ENCODE peak calls at places on chromosomes 4 and X, in six cellular contexts. R is upper lobe of left lung, C is DMS53, S is sciatic nerve, I is iris pigment epithelial cell, M is NCI-H2171. T is an unnamed sample.

GRCh38 chrX:133516691-133517090 is 101.4 kb upstream of the GPC4 start:
- DNase-seq in R (no peak), C (no peak), S (no peak), I (no peak), M (no peak), T (no peak)

GRCh38 chr4:85595098-85595775 is 120.3 kb downstream of the ARHGAP24 start:
- DNase-seq in R (no peak), C (no peak), S (no peak), I (no peak), M (no peak), T (no peak)

GRCh38 chr4:71559957-71560541 is 221.2 kb downstream of the SLC4A4 start:
- DNase-seq in R (no peak), C (peak), S (no peak), I (peak), M (no peak), T (no peak)

GRCh38 chr4:87391783-87392054 is 731 bp upstream of the HSD17B11 start:
- DNase-seq in R (no peak), C (no peak), S (no peak), I (peak), M (no peak), T (no peak)

GRCh38 chr4:176789955-176790354 is 2.8 kb downstream of the VEGFC start:
- DNase-seq in R (no peak), C (peak), S (no peak), I (peak), M (no peak), T (no peak)

GRCh38 chr4:118224239-118224829 is 128.5 kb downstream of the PRSS12 start:
- DNase-seq in R (no peak), C (peak), S (no peak), I (peak), M (peak), T (no peak)

GRCh38 chrX:3743821-3744439 is 30.5 kb upstream of the PRKX start:
- DNase-seq in R (peak), C (no peak), S (no peak), I (no peak), M (no peak), T (no peak)

GRCh38 chr4:31539279-31540074 is 819.3 kb downstream of the PCDH7 start:
- DNase-seq in R (no peak), C (peak), S (no peak), I (no peak), M (no peak), T (no peak)

GRCh38 chrX:69309074-69309792 is 144.0 kb upstream of the PJA1 start:
- DNase-seq in R (no peak), C (peak), S (no peak), I (no peak), M (no peak), T (peak)

GRCh38 chr4:32986236-32986635 is 2266.1 kb downstream of the PCDH7 start:
- DNase-seq in R (no peak), C (peak), S (no peak), I (no peak), M (no peak), T (no peak)

GRCh38 chr4:174340714-174341113 is 57.0 kb downstream of the CEP44 start:
- DNase-seq in R (no peak), C (no peak), S (no peak), I (no peak), M (no peak), T (no peak)

GRCh38 chr4:154018659-154019058 is 229.8 kb upstream of the SFRP2 start:
- DNase-seq in R (no peak), C (no peak), S (no peak), I (no peak), M (no peak), T (peak)

GRCh38 chrX:8404443-8404842 is 60.2 kb upstream of the VCX3B start:
- DNase-seq in R (peak), C (no peak), S (no peak), I (peak), M (no peak), T (no peak)

GRCh38 chrX:57817302-57817701 is 93.0 kb downstream of the ZXDA start:
- DNase-seq in R (no peak), C (peak), S (no peak), I (peak), M (no peak), T (no peak)

GRCh38 chrX:39609941-39610340 is 487.8 kb downstream of the BCOR start:
- DNase-seq in R (no peak), C (no peak), S (no peak), I (no peak), M (no peak), T (no peak)

GRCh38 chr4:102787096-102787867 is 26.5 kb upstream of the MANBA start:
- DNase-seq in R (no peak), C (no peak), S (no peak), I (peak), M (no peak), T (no peak)

GRCh38 chrX:3384330-3384729 is 37.9 kb upstream of the MXRA5 start:
- DNase-seq in R (no peak), C (no peak), S (no peak), I (peak), M (no peak), T (no peak)

GRCh38 chr4:151045907-151046306 is 30.8 kb upstream of the LRBA start:
- DNase-seq in R (no peak), C (peak), S (no peak), I (no peak), M (no peak), T (peak)

GRCh38 chr4:74770511-74770910 is 23.8 kb downstream of the BTC start:
- DNase-seq in R (no peak), C (no peak), S (no peak), I (no peak), M (no peak), T (no peak)

GRCh38 chr4:98642991-98643426 is 15.4 kb downstream of the TSPAN5 start:
- DNase-seq in R (no peak), C (peak), S (no peak), I (peak), M (no peak), T (no peak)

GRCh38 chr4:169160825-169161224 is 109.9 kb downstream of the SH3RF1 start:
- DNase-seq in R (no peak), C (no peak), S (peak), I (peak), M (no peak), T (no peak)

GRCh38 chr4:7160439-7160838 is 31.9 kb upstream of the SORCS2 start:
- DNase-seq in R (peak), C (peak), S (peak), I (no peak), M (no peak), T (peak)

GRCh38 chr4:41160010-41160789 is 54.1 kb downstream of the APBB2 start:
- DNase-seq in R (no peak), C (no peak), S (no peak), I (peak), M (no peak), T (peak)

GRCh38 chr4:179678093-179678804 is 2236.0 kb upstream of the AGA start:
- DNase-seq in R (no peak), C (no peak), S (no peak), I (no peak), M (no peak), T (peak)

GRCh38 chr4:81814909-81815539 is 343.3 kb upstream of the RASGEF1B start:
- DNase-seq in R (no peak), C (no peak), S (no peak), I (no peak), M (no peak), T (no peak)

GRCh38 chr4:147488551-147488950 is 7.7 kb downstream of the EDNRA start:
- DNase-seq in R (no peak), C (no peak), S (no peak), I (peak), M (no peak), T (no peak)

GRCh38 chr4:124262211-124263179 is 450.0 kb downstream of the ANKRD50 start:
- DNase-seq in R (peak), C (peak), S (peak), I (peak), M (peak), T (peak)

GRCh38 chrX:113389846-113390245 is 549.2 kb upstream of the AMOT start:
- DNase-seq in R (no peak), C (no peak), S (no peak), I (no peak), M (no peak), T (no peak)

GRCh38 chr4:57424231-57424897 is 314.2 kb upstream of the IGFBP7 start:
- DNase-seq in R (no peak), C (peak), S (no peak), I (peak), M (no peak), T (no peak)

GRCh38 chr4:95835672-95836071 is 4.2 kb upstream of the PDHA2 start:
- DNase-seq in R (no peak), C (peak), S (no peak), I (no peak), M (no peak), T (no peak)

GRCh38 chr4:111712093-111712677 is 433.1 kb upstream of the FAM241A start:
- DNase-seq in R (no peak), C (no peak), S (no peak), I (no peak), M (no peak), T (no peak)